ENCODE peak calls at places on chromosomes 5 and 9, in ten cellular contexts. I, E, C, R, G, O, N, T, M and Q are unnamed samples.

GRCh38 chr5:81750308-81751008 is 439 bp downstream of the SSBP2 start:
- DNase-seq in N (peak), M (peak), I (no peak), R (no peak), E (no peak), C (no peak), G (no peak), T (peak), O (no peak), Q (peak)

GRCh38 chr5:151092750-151093149 is 11.9 kb upstream of the TNIP1 start:
- DNase-seq in O (peak), T (no peak), C (no peak), M (no peak), I (no peak), G (no peak), R (no peak), E (no peak), N (no peak), Q (no peak)

GRCh38 chr9:18566125-18566524 is 92.2 kb downstream of the ADAMTSL1 start:
- DNase-seq in R (no peak), T (no peak), N (no peak), C (no peak), G (no peak), I (no peak), O (peak), M (no peak), E (no peak), Q (no peak)

GRCh38 chr9:82090041-82090440 is 101.5 kb downstream of the SPATA31D1 start:
- DNase-seq in C (no peak), N (no peak), O (no peak), T (no peak), G (no peak), R (no peak), E (no peak), I (no peak), M (no peak), Q (no peak)

GRCh38 chr5:177600458-177601018 is 606 bp downstream of the B4GALT7 start:
- DNase-seq in N (no peak), E (peak), I (no peak), G (no peak), T (no peak), C (no peak), O (peak), R (no peak), M (no peak), Q (no peak)

GRCh38 chr9:35225677-35226076 is 63.9 kb downstream of the UNC13B start:
- DNase-seq in I (no peak), M (no peak), R (no peak), O (no peak), E (no peak), G (no peak), C (no peak), T (no peak), N (no peak), Q (no peak)

GRCh38 chr9:24413651-24414050 is 132.0 kb downstream of the IZUMO3 start:
- DNase-seq in E (no peak), R (no peak), C (no peak), N (no peak), I (no peak), T (no peak), O (peak), M (no peak), G (no peak), Q (no peak)

GRCh38 chr5:32810812-32811211 is 99.7 kb downstream of the NPR3 start:
- DNase-seq in N (no peak), R (no peak), I (peak), G (no peak), M (no peak), C (no peak), E (no peak), O (peak), T (no peak), Q (no peak)

GRCh38 chr5:95743248-95743647 is 12.1 kb downstream of the RHOBTB3 start:
- DNase-seq in T (no peak), I (no peak), M (no peak), R (no peak), O (no peak), E (no peak), G (no peak), C (no peak), N (no peak), Q (no peak)

GRCh38 chr9:120750421-120750820 is 36.2 kb upstream of the MEGF9 start:
- DNase-seq in O (no peak), T (no peak), G (no peak), C (no peak), I (no peak), E (no peak), M (no peak), N (no peak), R (no peak), Q (no peak)

GRCh38 chr5:174556756-174557155 is 167.6 kb upstream of the MSX2 start:
- DNase-seq in E (no peak), M (no peak), R (no peak), T (no peak), O (no peak), C (no peak), G (no peak), N (no peak), I (no peak), Q (no peak)

GRCh38 chr9:135039916-135040645 is 47.4 kb upstream of the OLFM1 start:
- DNase-seq in E (peak), C (no peak), O (no peak), N (no peak), T (no peak), G (no peak), M (no peak), I (no peak), R (no peak), Q (no peak)

GRCh38 chr5:146336197-146336596 is 2.4 kb upstream of the POU4F3 start:
- DNase-seq in I (no peak), R (no peak), E (no peak), O (no peak), T (no peak), G (no peak), C (no peak), N (no peak), M (no peak), Q (no peak)

GRCh38 chr5:36948041-36948440 is 71.5 kb downstream of the NIPBL start:
- DNase-seq in C (no peak), M (no peak), I (no peak), T (no peak), G (no peak), N (no peak), R (no peak), E (no peak), O (peak), Q (no peak)

GRCh38 chr5:64166201-64166959 is 737 bp downstream of the RNF180 start:
- DNase-seq in C (peak), R (no peak), E (no peak), I (no peak), N (no peak), M (no peak), T (no peak), O (peak), G (no peak), Q (no peak)